ENCODE peak calls at places on chromosome 15, in five cellular contexts. One of them, this sample, is unnamed.

GRCh38 chr15:64162869-64163661 is at the start of gene PPIB:
- DNase-seq in adrenal gland: peak; percentile 97
- DNase-seq in HFFc6: peak; percentile 96
- DNase-seq in MCF 10A: peak; percentile 97
- DNase-seq in IMR-90: peak; percentile 97
- DNase-seq in this sample: peak; percentile 86

GRCh38 chr15:63362196-63362595 is 19.4 kb downstream of the CA12 start:
- DNase-seq in IMR-90: no peak
- DNase-seq in adrenal gland: no peak
- DNase-seq in MCF 10A: no peak
- DNase-seq in HFFc6: no peak
- DNase-seq in this sample: no peak

GRCh38 chr15:77838061-77838460 is 205.3 kb upstream of the LINGO1 start:
- DNase-seq in adrenal gland: no peak
- DNase-seq in HFFc6: no peak
- DNase-seq in MCF 10A: peak; percentile 27
- DNase-seq in IMR-90: no peak
- DNase-seq in this sample: no peak

GRCh38 chr15:101239724-101240136 is 12.1 kb downstream of the CHSY1 start:
- DNase-seq in HFFc6: no peak
- DNase-seq in IMR-90: no peak
- DNase-seq in adrenal gland: no peak
- DNase-seq in MCF 10A: no peak
- DNase-seq in this sample: no peak

GRCh38 chr15:60589253-60589652 is 110.3 kb upstream of the ICE2 start:
- DNase-seq in IMR-90: no peak
- DNase-seq in MCF 10A: no peak
- DNase-seq in HFFc6: no peak
- DNase-seq in adrenal gland: no peak
- DNase-seq in this sample: no peak

GRCh38 chr15:60766391-60767128 is 287.6 kb upstream of the ICE2 start:
- DNase-seq in HFFc6: no peak
- DNase-seq in adrenal gland: no peak
- DNase-seq in MCF 10A: no peak
- DNase-seq in IMR-90: no peak
- DNase-seq in this sample: no peak

GRCh38 chr15:100703032-100703578 is 100.7 kb downstream of the ASB7 start:
- DNase-seq in HFFc6: peak; percentile 30
- DNase-seq in MCF 10A: peak; percentile 20
- DNase-seq in adrenal gland: no peak
- DNase-seq in IMR-90: peak; percentile 93
- DNase-seq in this sample: no peak

GRCh38 chr15:26874774-26875475 is 8.1 kb downstream of the GABRA5 start:
- DNase-seq in IMR-90: no peak
- DNase-seq in MCF 10A: no peak
- DNase-seq in adrenal gland: no peak
- DNase-seq in HFFc6: no peak
- DNase-seq in this sample: no peak

GRCh38 chr15:45714501-45715488 is 80.0 kb downstream of the SQOR start:
- DNase-seq in IMR-90: peak; percentile 72
- DNase-seq in MCF 10A: peak; percentile 75
- DNase-seq in HFFc6: peak; percentile 65
- DNase-seq in adrenal gland: peak; percentile 56
- DNase-seq in this sample: no peak

GRCh38 chr15:92733934-92734521 is 78.5 kb upstream of the FAM174B start:
- DNase-seq in MCF 10A: no peak
- DNase-seq in IMR-90: peak; percentile 11
- DNase-seq in adrenal gland: peak; percentile 21
- DNase-seq in HFFc6: no peak
- DNase-seq in this sample: no peak

GRCh38 chr15:31977812-31978662 is 52.3 kb upstream of the CHRNA7 start:
- DNase-seq in MCF 10A: peak; percentile 49
- DNase-seq in IMR-90: peak; percentile 14
- DNase-seq in HFFc6: peak; percentile 2
- DNase-seq in adrenal gland: peak; percentile 50
- DNase-seq in this sample: peak; percentile 8

GRCh38 chr15:58793862-58794261 is 22.8 kb downstream of the MINDY2 start:
- DNase-seq in adrenal gland: no peak
- DNase-seq in HFFc6: no peak
- DNase-seq in MCF 10A: peak; percentile 87
- DNase-seq in IMR-90: no peak
- DNase-seq in this sample: no peak

GRCh38 chr15:31338879-31339557 is 12.4 kb downstream of the KLF13 start:
- DNase-seq in HFFc6: peak; percentile 88
- DNase-seq in adrenal gland: peak; percentile 53
- DNase-seq in MCF 10A: peak; percentile 80
- DNase-seq in IMR-90: peak; percentile 79
- DNase-seq in this sample: no peak

This sample was measured in NCI-H510A.